ENCODE peak calls at places on chromosomes 2 and 18, in five cellular contexts. C, K, Y, Z and E are unnamed samples.

GRCh38 chr2:3147641-3148530 is 229.7 kb downstream of the EIPR1 start:
- ATAC-seq in C (no peak), K (no peak), Y (no peak), Z (no peak), E (no peak)

GRCh38 chr18:74284501-74285004 is 7.2 kb downstream of the CYB5A start:
- ATAC-seq in C (peak; percentile 79), K (no peak), Y (no peak), Z (no peak), E (no peak)

GRCh38 chr2:43324589-43325447 is 98.4 kb upstream of the ZFP36L2 start:
- ATAC-seq in C (no peak), K (no peak), Y (no peak), Z (no peak), E (no peak)

GRCh38 chr2:217438821-217439220 is 564.0 kb downstream of the TNS1 start:
- ATAC-seq in C (no peak), K (no peak), Y (no peak), Z (no peak), E (peak; percentile 70)

GRCh38 chr18:3328522-3328921 is 66.6 kb downstream of the MYL12B start:
- ATAC-seq in C (no peak), K (no peak), Y (no peak), Z (no peak), E (no peak)

GRCh38 chr18:12028040-12028628 is 46.8 kb downstream of the IMPA2 start:
- ATAC-seq in C (no peak), K (no peak), Y (no peak), Z (no peak), E (peak; percentile 12)

GRCh38 chr2:23280401-23280800 is 104.6 kb upstream of the KLHL29 start:
- ATAC-seq in C (no peak), K (no peak), Y (no peak), Z (no peak), E (no peak)

GRCh38 chr2:223513771-223514455 is 88.2 kb downstream of the SCG2 start:
- ATAC-seq in C (no peak), K (no peak), Y (no peak), Z (no peak), E (no peak)